ENCODE peak calls at places on chromosomes 2 and 18, in eight cellular contexts. One of them, this sample, is unnamed.

GRCh38 chr2:44330801-44331200 is 30.5 kb downstream of the PREPL start:
- DNase-seq in cardiac muscle cell: no peak
- DNase-seq in CD8-positive, alpha-beta T cell: no peak
- DNase-seq in sigmoid colon: no peak
- DNase-seq in uterus: no peak
- DNase-seq in colonic mucosa: no peak
- DNase-seq in IMR-90: peak; percentile 41
- DNase-seq in fibroblast of the aortic adventitia: peak; percentile 28
- DNase-seq in this sample: peak; percentile 63

GRCh38 chr18:46497129-46497528 is 159.9 kb downstream of the LOXHD1 start:
- DNase-seq in CD8-positive, alpha-beta T cell: no peak
- DNase-seq in cardiac muscle cell: peak; percentile 89
- DNase-seq in colonic mucosa: no peak
- DNase-seq in fibroblast of the aortic adventitia: peak; percentile 8
- DNase-seq in uterus: no peak
- DNase-seq in sigmoid colon: peak; percentile 2
- DNase-seq in IMR-90: no peak
- DNase-seq in this sample: peak; percentile 35

GRCh38 chr2:39803839-39804238 is 24.8 kb upstream of the THUMPD2 start:
- DNase-seq in IMR-90: no peak
- DNase-seq in sigmoid colon: no peak
- DNase-seq in CD8-positive, alpha-beta T cell: no peak
- DNase-seq in uterus: no peak
- DNase-seq in cardiac muscle cell: no peak
- DNase-seq in fibroblast of the aortic adventitia: no peak
- DNase-seq in colonic mucosa: no peak
- DNase-seq in this sample: no peak

GRCh38 chr2:54656863-54657262 is 66.6 kb upstream of the EML6 start:
- DNase-seq in sigmoid colon: no peak
- DNase-seq in IMR-90: no peak
- DNase-seq in fibroblast of the aortic adventitia: no peak
- DNase-seq in uterus: no peak
- DNase-seq in colonic mucosa: no peak
- DNase-seq in CD8-positive, alpha-beta T cell: no peak
- DNase-seq in cardiac muscle cell: no peak
- DNase-seq in this sample: no peak

GRCh38 chr18:30889582-30890301 is 152.8 kb downstream of the DSC3 start:
- DNase-seq in IMR-90: no peak
- DNase-seq in colonic mucosa: no peak
- DNase-seq in sigmoid colon: no peak
- DNase-seq in uterus: no peak
- DNase-seq in cardiac muscle cell: peak; percentile 31
- DNase-seq in CD8-positive, alpha-beta T cell: no peak
- DNase-seq in fibroblast of the aortic adventitia: no peak
- DNase-seq in this sample: peak; percentile 10

GRCh38 chr2:51103205-51103604 is 71.3 kb upstream of the NRXN1 start:
- DNase-seq in sigmoid colon: peak; percentile 59
- DNase-seq in CD8-positive, alpha-beta T cell: no peak
- DNase-seq in cardiac muscle cell: peak; percentile 85
- DNase-seq in colonic mucosa: no peak
- DNase-seq in fibroblast of the aortic adventitia: no peak
- DNase-seq in IMR-90: peak; percentile 86
- DNase-seq in uterus: no peak
- DNase-seq in this sample: peak; percentile 52

GRCh38 chr2:171069286-171069956 is 91.3 kb downstream of the TLK1 start:
- DNase-seq in uterus: no peak
- DNase-seq in IMR-90: no peak
- DNase-seq in CD8-positive, alpha-beta T cell: no peak
- DNase-seq in colonic mucosa: no peak
- DNase-seq in cardiac muscle cell: no peak
- DNase-seq in sigmoid colon: no peak
- DNase-seq in fibroblast of the aortic adventitia: peak; percentile 43
- DNase-seq in this sample: no peak

GRCh38 chr18:11320981-11321380 is 171.6 kb upstream of the PIEZO2 start:
- DNase-seq in colonic mucosa: no peak
- DNase-seq in sigmoid colon: no peak
- DNase-seq in fibroblast of the aortic adventitia: peak; percentile 24
- DNase-seq in uterus: no peak
- DNase-seq in CD8-positive, alpha-beta T cell: no peak
- DNase-seq in cardiac muscle cell: no peak
- DNase-seq in IMR-90: peak; percentile 79
- DNase-seq in this sample: peak; percentile 78

GRCh38 chr18:70536370-70537062 is 247.7 kb downstream of the SOCS6 start:
- DNase-seq in colonic mucosa: no peak
- DNase-seq in uterus: no peak
- DNase-seq in fibroblast of the aortic adventitia: no peak
- DNase-seq in cardiac muscle cell: no peak
- DNase-seq in sigmoid colon: no peak
- DNase-seq in CD8-positive, alpha-beta T cell: no peak
- DNase-seq in IMR-90: no peak
- DNase-seq in this sample: no peak

GRCh38 chr2:236862961-236863728 is 222.5 kb upstream of the COPS8 start:
- DNase-seq in sigmoid colon: peak; percentile 19
- DNase-seq in IMR-90: peak; percentile 82
- DNase-seq in fibroblast of the aortic adventitia: peak; percentile 78
- DNase-seq in CD8-positive, alpha-beta T cell: no peak
- DNase-seq in cardiac muscle cell: no peak
- DNase-seq in colonic mucosa: no peak
- DNase-seq in uterus: no peak
- DNase-seq in this sample: peak; percentile 37

GRCh38 chr2:33521791-33522281 is 45.4 kb downstream of the RASGRP3 start:
- DNase-seq in uterus: peak; percentile 25
- DNase-seq in CD8-positive, alpha-beta T cell: no peak
- DNase-seq in colonic mucosa: no peak
- DNase-seq in fibroblast of the aortic adventitia: peak; percentile 98
- DNase-seq in sigmoid colon: no peak
- DNase-seq in IMR-90: no peak
- DNase-seq in cardiac muscle cell: no peak
- DNase-seq in this sample: peak; percentile 51

GRCh38 chr2:187310696-187311095 is 137.4 kb downstream of the CALCRL start:
- DNase-seq in IMR-90: no peak
- DNase-seq in colonic mucosa: no peak
- DNase-seq in cardiac muscle cell: no peak
- DNase-seq in fibroblast of the aortic adventitia: peak; percentile 48
- DNase-seq in CD8-positive, alpha-beta T cell: no peak
- DNase-seq in sigmoid colon: no peak
- DNase-seq in uterus: no peak
- DNase-seq in this sample: peak; percentile 15

GRCh38 chr2:46131-46470 is 204 bp downstream of the FAM110C start:
- DNase-seq in fibroblast of the aortic adventitia: no peak
- DNase-seq in CD8-positive, alpha-beta T cell: no peak
- DNase-seq in sigmoid colon: no peak
- DNase-seq in IMR-90: no peak
- DNase-seq in cardiac muscle cell: no peak
- DNase-seq in colonic mucosa: no peak
- DNase-seq in uterus: no peak
- DNase-seq in this sample: no peak

GRCh38 chr18:79819951-79820351 is 22.2 kb downstream of the KCNG2 start:
- DNase-seq in cardiac muscle cell: no peak
- DNase-seq in colonic mucosa: no peak
- DNase-seq in IMR-90: no peak
- DNase-seq in uterus: no peak
- DNase-seq in fibroblast of the aortic adventitia: no peak
- DNase-seq in CD8-positive, alpha-beta T cell: no peak
- DNase-seq in sigmoid colon: no peak
- DNase-seq in this sample: no peak

GRCh38 chr2:109306190-109306589 is 177.2 kb downstream of the SH3RF3 start:
- DNase-seq in sigmoid colon: no peak
- DNase-seq in IMR-90: no peak
- DNase-seq in cardiac muscle cell: no peak
- DNase-seq in CD8-positive, alpha-beta T cell: no peak
- DNase-seq in fibroblast of the aortic adventitia: no peak
- DNase-seq in colonic mucosa: no peak
- DNase-seq in uterus: no peak
- DNase-seq in this sample: no peak

GRCh38 chr2:99481941-99482340 is 7.9 kb downstream of the REV1 start:
- DNase-seq in IMR-90: no peak
- DNase-seq in CD8-positive, alpha-beta T cell: no peak
- DNase-seq in fibroblast of the aortic adventitia: no peak
- DNase-seq in uterus: no peak
- DNase-seq in cardiac muscle cell: peak; percentile 42
- DNase-seq in colonic mucosa: no peak
- DNase-seq in sigmoid colon: no peak
- DNase-seq in this sample: no peak

GRCh38 chr18:69397096-69397495 is 3.6 kb upstream of the DOK6 start:
- DNase-seq in fibroblast of the aortic adventitia: no peak
- DNase-seq in uterus: no peak
- DNase-seq in IMR-90: peak; percentile 6
- DNase-seq in CD8-positive, alpha-beta T cell: no peak
- DNase-seq in colonic mucosa: no peak
- DNase-seq in cardiac muscle cell: no peak
- DNase-seq in sigmoid colon: no peak
- DNase-seq in this sample: no peak

GRCh38 chr18:31497711-31498449 is at the start of gene DSG2:
- DNase-seq in cardiac muscle cell: peak; percentile 78
- DNase-seq in uterus: peak; percentile 37
- DNase-seq in sigmoid colon: peak; percentile 67
- DNase-seq in IMR-90: no peak
- DNase-seq in CD8-positive, alpha-beta T cell: no peak
- DNase-seq in colonic mucosa: peak; percentile 91
- DNase-seq in fibroblast of the aortic adventitia: no peak
- DNase-seq in this sample: peak; percentile 29

GRCh38 chr2:106189325-106189724 is 4.8 kb downstream of the UXS1 start:
- DNase-seq in colonic mucosa: no peak
- DNase-seq in CD8-positive, alpha-beta T cell: no peak
- DNase-seq in fibroblast of the aortic adventitia: no peak
- DNase-seq in cardiac muscle cell: no peak
- DNase-seq in IMR-90: no peak
- DNase-seq in uterus: no peak
- DNase-seq in sigmoid colon: no peak
- DNase-seq in this sample: no peak

GRCh38 chr18:63040788-63041410 is 278.7 kb downstream of the BCL2 start:
- DNase-seq in uterus: no peak
- DNase-seq in sigmoid colon: no peak
- DNase-seq in colonic mucosa: no peak
- DNase-seq in IMR-90: no peak
- DNase-seq in CD8-positive, alpha-beta T cell: no peak
- DNase-seq in fibroblast of the aortic adventitia: no peak
- DNase-seq in cardiac muscle cell: no peak
- DNase-seq in this sample: no peak

DNA sequence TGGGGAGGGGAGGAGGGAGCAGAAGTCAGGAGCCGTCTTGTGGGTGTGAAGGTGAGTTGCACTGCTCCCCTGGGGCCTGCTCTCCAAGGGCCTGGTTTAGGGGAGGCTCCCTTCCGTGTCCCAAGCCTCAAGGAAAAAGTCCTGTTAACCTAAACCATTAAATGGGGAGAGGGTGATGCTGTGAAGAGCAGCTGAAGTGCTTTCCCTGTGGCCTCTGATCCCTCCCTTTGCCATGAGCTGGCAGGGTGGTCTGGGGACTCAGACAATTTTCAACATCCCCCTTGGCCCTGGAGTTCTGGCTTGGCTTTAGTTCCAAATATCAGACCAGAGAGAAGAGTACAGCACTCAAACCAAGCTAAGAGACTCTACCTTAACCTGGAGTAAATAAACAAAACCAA is 692 bp upstream of the POMC start:
- DNase-seq in uterus: no peak
- DNase-seq in sigmoid colon: no peak
- DNase-seq in colonic mucosa: no peak
- DNase-seq in cardiac muscle cell: no peak
- DNase-seq in fibroblast of the aortic adventitia: no peak
- DNase-seq in IMR-90: no peak
- DNase-seq in CD8-positive, alpha-beta T cell: no peak
- DNase-seq in this sample: no peak
- H3K4me3 ChIP-seq in uterus: no peak overlapping the region
- H3K4me3 ChIP-seq in sigmoid colon: no peak overlapping the region
- H3K4me3 ChIP-seq in colonic mucosa: no peak overlapping the region
- H3K4me3 ChIP-seq in cardiac muscle cell: no peak overlapping the region
- H3K4me3 ChIP-seq in fibroblast of the aortic adventitia: no peak overlapping the region
- H3K4me3 ChIP-seq in IMR-90: no peak overlapping the region
- H3K4me3 ChIP-seq in CD8-positive, alpha-beta T cell: peak overlapping the region; percentile 47
- H3K4me3 ChIP-seq in this sample: no peak overlapping the region

DNA sequence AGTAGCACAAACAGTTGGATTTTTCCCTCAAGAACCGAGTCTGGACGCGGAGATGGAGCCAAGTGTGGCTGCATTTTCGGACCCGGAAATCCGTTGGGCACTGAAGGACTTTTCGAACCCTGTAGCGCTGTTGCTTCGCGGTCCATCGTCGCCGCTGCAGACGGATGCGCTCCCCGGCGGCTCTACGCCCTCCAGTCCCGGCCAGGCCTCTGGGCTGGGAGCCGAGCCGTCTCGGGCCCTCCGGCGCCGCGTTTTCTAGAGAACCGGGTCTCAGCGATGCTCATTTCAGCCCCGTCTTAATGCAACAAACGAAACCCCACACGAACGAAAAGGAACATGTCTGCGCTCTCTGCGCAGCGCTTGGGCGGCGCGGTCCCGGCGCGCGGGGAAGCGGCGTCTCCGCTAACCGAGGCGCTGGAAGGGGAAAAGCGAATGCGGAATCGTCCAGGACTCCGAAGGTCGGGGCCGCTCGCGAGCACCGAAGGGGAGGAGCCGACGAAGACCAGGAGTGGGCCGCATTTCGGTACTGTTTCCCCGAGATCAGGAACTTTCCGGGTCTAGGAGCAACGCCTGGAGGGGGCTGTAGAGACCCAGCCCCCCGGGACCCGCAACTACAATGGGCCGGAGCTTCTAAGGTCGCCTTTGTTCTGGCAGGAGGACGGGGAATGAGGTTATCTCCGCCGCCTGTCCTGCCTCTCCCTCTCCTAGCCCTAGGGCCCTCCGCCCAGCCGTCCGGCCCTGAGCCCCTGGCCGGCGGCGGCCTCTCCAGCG is 3.2 kb downstream of the EMX1 start:
- DNase-seq in colonic mucosa: peak; percentile 19
- DNase-seq in uterus: no peak
- DNase-seq in cardiac muscle cell: peak; percentile 50
- DNase-seq in CD8-positive, alpha-beta T cell: no peak
- DNase-seq in IMR-90: peak; percentile 30
- DNase-seq in sigmoid colon: peak; percentile 41
- DNase-seq in fibroblast of the aortic adventitia: peak; percentile 35
- DNase-seq in this sample: peak; percentile 42
- H3K4me3 ChIP-seq in colonic mucosa: no peak overlapping the region
- H3K4me3 ChIP-seq in uterus: no peak overlapping the region
- H3K4me3 ChIP-seq in cardiac muscle cell: no peak overlapping the region
- H3K4me3 ChIP-seq in CD8-positive, alpha-beta T cell: peak overlapping the region; percentile 35
- H3K4me3 ChIP-seq in IMR-90: no peak overlapping the region
- H3K4me3 ChIP-seq in sigmoid colon: no peak overlapping the region
- H3K4me3 ChIP-seq in fibroblast of the aortic adventitia: peak overlapping the region; percentile 25
- H3K4me3 ChIP-seq in this sample: no peak overlapping the region

DNA sequence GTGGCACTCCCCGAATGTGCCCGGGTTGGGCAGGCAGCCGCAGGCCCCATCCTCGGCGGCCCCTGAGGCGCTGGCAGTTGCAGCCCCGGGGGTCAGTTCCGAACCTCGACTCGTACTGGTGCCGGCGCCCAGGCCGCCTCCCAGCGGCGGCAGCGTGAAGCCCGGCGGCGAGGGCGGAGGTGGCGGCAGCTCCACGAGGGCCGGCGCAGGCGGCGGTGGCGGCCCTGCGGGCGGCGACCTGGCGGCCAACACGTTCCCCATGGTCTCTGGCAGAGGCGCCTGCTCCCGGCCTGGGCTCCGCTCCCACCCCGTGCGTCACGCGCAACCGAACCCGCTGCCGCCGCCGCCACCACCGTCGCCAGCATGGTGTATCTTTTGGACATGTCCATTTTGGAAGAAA is 196.3 kb downstream of the CCDC74A start:
- DNase-seq in fibroblast of the aortic adventitia: peak; percentile 11
- DNase-seq in sigmoid colon: no peak
- DNase-seq in IMR-90: no peak
- DNase-seq in colonic mucosa: no peak
- DNase-seq in CD8-positive, alpha-beta T cell: no peak
- DNase-seq in cardiac muscle cell: no peak
- DNase-seq in uterus: no peak
- DNase-seq in this sample: peak; percentile 5
- H3K4me3 ChIP-seq in fibroblast of the aortic adventitia: no peak overlapping the region
- H3K4me3 ChIP-seq in sigmoid colon: no peak overlapping the region
- H3K4me3 ChIP-seq in IMR-90: no peak overlapping the region
- H3K4me3 ChIP-seq in colonic mucosa: no peak overlapping the region
- H3K4me3 ChIP-seq in CD8-positive, alpha-beta T cell: no peak overlapping the region
- H3K4me3 ChIP-seq in cardiac muscle cell: no peak overlapping the region
- H3K4me3 ChIP-seq in uterus: no peak overlapping the region
- H3K4me3 ChIP-seq in this sample: peak overlapping the region; percentile 38

GRCh38 chr2:28956415-28956826 is 24.7 kb upstream of the TOGARAM2 start:
- DNase-seq in fibroblast of the aortic adventitia: peak; percentile 44
- DNase-seq in sigmoid colon: no peak
- DNase-seq in CD8-positive, alpha-beta T cell: no peak
- DNase-seq in colonic mucosa: no peak
- DNase-seq in uterus: no peak
- DNase-seq in IMR-90: no peak
- DNase-seq in cardiac muscle cell: peak; percentile 57
- DNase-seq in this sample: peak; percentile 70
- H3K4me3 ChIP-seq in fibroblast of the aortic adventitia: peak overlapping the region; percentile 35
- H3K4me3 ChIP-seq in sigmoid colon: no peak overlapping the region
- H3K4me3 ChIP-seq in CD8-positive, alpha-beta T cell: no peak overlapping the region
- H3K4me3 ChIP-seq in colonic mucosa: no peak overlapping the region
- H3K4me3 ChIP-seq in uterus: no peak overlapping the region
- H3K4me3 ChIP-seq in IMR-90: no peak overlapping the region
- H3K4me3 ChIP-seq in cardiac muscle cell: no peak overlapping the region
- H3K4me3 ChIP-seq in this sample: peak overlapping the region; percentile 38

This sample was measured in choroid plexus epithelial cell.